ENCODE peak calls at places on chromosomes 3 and 15, in four cellular contexts. G, N, T and M are unnamed samples.

GRCh38 chr15:34773013-34773412 is 18.2 kb upstream of the GJD2 start:
- DNase-seq in G (no peak), N (no peak), T (no peak), M (no peak)

GRCh38 chr3:119990888-119991287 is 103.4 kb downstream of the GSK3B start:
- DNase-seq in G (peak), N (no peak), T (no peak), M (no peak)

GRCh38 chr15:64944961-64945360 is 33.3 kb downstream of the ANKDD1A start:
- DNase-seq in G (no peak), N (no peak), T (no peak), M (no peak)

GRCh38 chr3:134242649-134243637 is 7.7 kb downstream of the RYK start:
- DNase-seq in G (peak), N (no peak), T (no peak), M (no peak)

GRCh38 chr15:46441294-46442062 is 806.6 kb downstream of the SQOR start:
- DNase-seq in G (peak), N (no peak), T (no peak), M (no peak)

GRCh38 chr3:10249833-10250232 is 1.6 kb downstream of the TATDN2 start:
- DNase-seq in G (peak), N (no peak), T (no peak), M (no peak)

GRCh38 chr3:16048435-16049318 is 125.8 kb upstream of the GALNT15 start:
- DNase-seq in G (peak), N (no peak), T (no peak), M (no peak)

GRCh38 chr15:35874260-35874905 is 328.4 kb upstream of the DPH6 start:
- DNase-seq in G (peak), N (no peak), T (no peak), M (no peak)

GRCh38 chr3:123375014-123375940 is 73.6 kb downstream of the ADCY5 start:
- DNase-seq in G (no peak), N (no peak), T (no peak), M (no peak)

GRCh38 chr3:177441813-177442646 is 244.7 kb upstream of the TBL1XR1 start:
- DNase-seq in G (no peak), N (no peak), T (peak), M (no peak)

GRCh38 chr3:122513386-122514122 is 1.2 kb downstream of the KPNA1 start:
- DNase-seq in G (no peak), N (no peak), T (no peak), M (no peak)

GRCh38 chr3:134093906-134094305 is 64.2 kb upstream of the SLCO2A1 start:
- DNase-seq in G (no peak), N (no peak), T (no peak), M (no peak)

GRCh38 chr15:52258461-52258860 is 37.1 kb downstream of the MYO5C start:
- DNase-seq in G (no peak), N (no peak), T (no peak), M (no peak)

GRCh38 chr3:72161870-72162617 is 377.1 kb upstream of the PROK2 start:
- DNase-seq in G (peak), N (no peak), T (no peak), M (no peak)

GRCh38 chr15:29935296-29936020 is 113.2 kb upstream of the TJP1 start:
- DNase-seq in G (no peak), N (no peak), T (no peak), M (peak)

GRCh38 chr3:182244222-182244971 is 532.7 kb downstream of the SOX2 start:
- DNase-seq in G (no peak), N (no peak), T (no peak), M (no peak)

GRCh38 chr3:148955544-148956346 is 35.6 kb upstream of the GYG1 start:
- DNase-seq in G (peak), N (peak), T (no peak), M (no peak)

GRCh38 chr3:14218355-14218754 is 39.7 kb downstream of the LSM3 start:
- DNase-seq in G (no peak), N (no peak), T (no peak), M (no peak)

GRCh38 chr3:14212032-14212431 is 33.4 kb downstream of the LSM3 start:
- DNase-seq in G (no peak), N (no peak), T (no peak), M (no peak)

GRCh38 chr3:14214764-14215163 is 36.1 kb downstream of the LSM3 start:
- DNase-seq in G (no peak), N (no peak), T (no peak), M (no peak)

GRCh38 chr3:14213066-14213774 is 34.6 kb downstream of the LSM3 start:
- DNase-seq in G (no peak), N (no peak), T (no peak), M (no peak)

DNA sequence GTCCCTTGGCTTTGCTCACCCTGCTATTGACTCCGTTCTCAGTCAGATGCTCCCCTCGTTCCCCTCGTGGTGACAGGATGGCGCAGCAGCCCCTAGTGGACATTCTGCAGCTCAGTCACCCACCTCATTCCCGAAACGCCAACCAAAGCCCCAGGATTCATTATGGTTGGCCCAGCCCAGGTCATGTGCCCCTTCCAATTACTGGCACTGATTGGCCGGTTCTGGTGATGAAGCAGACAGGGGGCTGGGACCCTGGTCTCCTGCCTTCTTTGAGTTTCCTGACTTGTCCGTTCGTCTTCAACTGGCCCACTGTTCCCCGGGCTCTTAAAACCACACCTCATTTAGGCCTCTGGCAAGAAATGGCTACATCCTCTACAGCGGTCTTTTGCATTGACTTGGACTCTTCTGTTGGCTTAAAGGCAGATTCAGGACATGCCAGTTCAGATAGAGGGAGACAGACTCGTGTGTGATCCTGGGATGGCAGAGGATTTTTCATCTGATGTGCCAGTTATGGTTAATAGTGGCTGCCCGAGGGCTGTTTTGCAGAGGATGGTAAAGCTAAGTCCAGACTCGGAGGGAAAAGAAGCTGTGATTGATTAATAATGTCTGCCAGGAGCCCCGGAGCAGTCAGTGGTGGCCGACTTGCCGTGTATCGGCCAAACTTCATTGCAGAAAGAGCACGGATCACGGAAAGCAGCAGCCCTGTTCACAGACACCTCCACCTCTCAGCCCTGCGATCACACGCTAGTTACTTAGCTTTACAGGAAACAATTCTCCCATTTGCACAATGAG is 37.8 kb downstream of the LSM3 start:
- DNase-seq in G (peak), N (no peak), T (no peak), M (no peak)
- TF ChIP-seq CTCF in G (peak), N (no peak), T (no peak), M (peak)

DNA sequence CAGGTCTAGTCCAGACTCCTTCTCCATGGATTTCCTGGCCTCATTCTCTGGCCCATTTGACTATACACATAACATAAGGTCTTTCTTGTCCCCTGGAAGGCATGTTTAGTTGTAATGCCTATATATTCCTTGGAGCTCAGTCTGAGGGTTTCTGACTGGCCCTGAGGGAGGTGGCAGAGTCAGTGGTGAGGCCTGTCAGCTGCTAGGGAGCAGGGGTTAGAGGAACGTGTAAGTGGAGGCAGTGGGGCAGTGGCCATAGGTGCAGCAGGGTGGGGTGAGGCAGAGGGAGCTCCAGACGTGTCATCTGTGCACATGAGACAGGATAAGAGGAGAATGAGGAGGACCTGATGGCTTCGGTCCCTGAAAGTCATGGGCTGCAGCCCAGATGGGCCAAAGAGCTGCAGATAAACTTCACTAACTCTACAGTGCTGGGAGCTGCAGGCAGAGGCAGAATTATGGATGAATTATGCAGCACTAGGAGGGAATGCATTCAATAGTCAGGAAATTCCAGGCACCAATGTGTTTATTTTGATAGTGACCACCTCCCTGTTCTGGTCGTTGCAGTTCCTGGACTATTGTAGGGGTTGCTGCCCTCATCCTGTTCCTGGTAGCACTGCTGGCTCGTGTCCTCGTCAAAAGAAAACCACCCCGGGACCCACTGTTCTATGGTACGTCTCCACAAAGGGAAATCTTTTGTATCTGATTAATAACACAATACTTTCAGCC is 5.0 kb downstream of the TM6SF1 start:
- DNase-seq in G (peak), N (no peak), T (no peak), M (no peak)
- TF ChIP-seq CTCF in G (peak), N (no peak), T (no peak), M (no peak)

DNA sequence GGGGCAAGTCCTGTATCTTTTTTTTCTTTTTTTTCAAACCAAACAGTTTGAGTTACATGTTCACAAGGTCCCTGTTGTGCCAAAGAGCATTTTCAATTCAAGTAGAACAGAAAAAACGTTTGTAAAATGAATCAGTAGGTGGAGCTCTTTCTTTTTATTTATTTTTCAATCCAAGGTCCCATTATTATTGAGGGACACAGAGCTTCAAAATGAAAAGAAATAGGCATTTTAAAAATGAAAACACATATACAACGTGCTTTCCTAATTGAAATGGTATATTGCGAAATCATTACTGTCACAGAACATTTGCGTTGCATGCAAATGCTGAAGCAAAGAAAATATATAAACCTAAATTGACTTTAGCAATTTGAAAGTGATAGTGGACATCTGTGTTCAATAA is 711.0 kb downstream of the MECOM start:
- DNase-seq in G (peak), N (no peak), T (no peak), M (no peak)
- TF ChIP-seq CTCF in G (peak), N (no peak), T (no peak), M (peak)

GRCh38 chr3:185460283-185460682 is 38.6 kb downstream of the TMEM41A start:
- DNase-seq in G (no peak), N (no peak), T (no peak), M (no peak)

GRCh38 chr3:185457376-185457775 is 41.5 kb downstream of the TMEM41A start:
- DNase-seq in G (no peak), N (no peak), T (no peak), M (no peak)

GRCh38 chr3:185460719-185461350 is 38.0 kb downstream of the TMEM41A start:
- DNase-seq in G (peak), N (no peak), T (no peak), M (no peak)

DNA sequence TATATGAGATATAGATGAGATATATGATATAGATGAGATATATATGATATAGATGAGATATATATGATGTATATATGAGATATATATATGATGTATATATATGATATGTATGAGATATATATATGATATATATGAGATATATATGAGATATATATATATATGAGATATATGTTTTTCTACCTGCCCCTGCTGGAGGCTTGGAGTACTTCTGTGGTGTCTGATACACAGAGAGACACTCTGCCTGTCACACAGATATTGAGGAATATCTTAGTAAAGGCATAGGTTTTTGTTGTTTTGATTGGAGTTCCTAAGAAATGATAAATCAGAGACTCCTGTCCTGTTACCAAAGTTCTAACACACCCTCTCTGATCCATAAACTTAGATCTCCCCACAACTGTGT is 43.0 kb downstream of the TMEM41A start:
- DNase-seq in G (no peak), N (no peak), T (no peak), M (no peak)
- TF ChIP-seq CTCF in G (no peak), N (no peak), T (no peak), M (peak)

DNA sequence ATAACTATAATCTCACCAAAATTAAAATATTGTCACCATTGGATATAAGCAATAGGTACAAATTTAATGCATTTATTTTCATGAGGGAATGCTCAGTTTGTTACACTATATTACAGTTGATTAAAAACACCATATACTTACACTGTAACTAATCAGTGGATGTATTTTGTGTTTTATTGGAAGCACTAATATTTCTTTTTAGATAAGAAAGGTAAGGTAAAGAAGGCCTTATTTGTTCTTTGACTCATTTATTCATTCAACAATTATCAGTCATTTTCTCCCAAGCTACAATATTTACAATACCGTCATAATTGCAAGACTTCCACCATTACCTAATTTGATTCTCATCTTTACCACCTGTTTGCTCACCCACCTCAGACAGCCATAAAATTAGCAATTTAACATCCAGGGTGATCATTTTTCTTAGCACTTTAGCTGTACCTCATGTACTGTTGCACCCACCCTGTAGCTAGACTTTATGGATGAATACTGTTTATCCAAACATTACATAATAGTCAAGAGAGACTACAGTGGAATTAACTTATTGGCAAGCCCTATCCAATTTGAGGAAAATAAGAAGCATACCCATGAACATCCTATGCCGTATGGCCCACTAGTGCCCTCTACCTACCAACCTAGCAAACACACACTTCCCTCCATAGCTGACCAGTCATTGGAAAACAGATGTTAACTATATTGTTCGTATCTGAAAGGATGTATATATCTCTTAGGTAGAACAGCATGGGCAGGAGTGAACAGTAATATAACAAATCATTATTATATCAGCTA is 229.6 kb downstream of the BBX start:
- DNase-seq in G (peak), N (no peak), T (no peak), M (no peak)
- TF ChIP-seq CTCF in G (peak), N (no peak), T (no peak), M (peak)

GRCh38 chr3:36837089-36837488 is 72.7 kb upstream of the DCLK3 start:
- DNase-seq in G (no peak), N (no peak), T (no peak), M (no peak)
- TF ChIP-seq CTCF in G (peak), N (no peak), T (no peak), M (no peak)

DNA sequence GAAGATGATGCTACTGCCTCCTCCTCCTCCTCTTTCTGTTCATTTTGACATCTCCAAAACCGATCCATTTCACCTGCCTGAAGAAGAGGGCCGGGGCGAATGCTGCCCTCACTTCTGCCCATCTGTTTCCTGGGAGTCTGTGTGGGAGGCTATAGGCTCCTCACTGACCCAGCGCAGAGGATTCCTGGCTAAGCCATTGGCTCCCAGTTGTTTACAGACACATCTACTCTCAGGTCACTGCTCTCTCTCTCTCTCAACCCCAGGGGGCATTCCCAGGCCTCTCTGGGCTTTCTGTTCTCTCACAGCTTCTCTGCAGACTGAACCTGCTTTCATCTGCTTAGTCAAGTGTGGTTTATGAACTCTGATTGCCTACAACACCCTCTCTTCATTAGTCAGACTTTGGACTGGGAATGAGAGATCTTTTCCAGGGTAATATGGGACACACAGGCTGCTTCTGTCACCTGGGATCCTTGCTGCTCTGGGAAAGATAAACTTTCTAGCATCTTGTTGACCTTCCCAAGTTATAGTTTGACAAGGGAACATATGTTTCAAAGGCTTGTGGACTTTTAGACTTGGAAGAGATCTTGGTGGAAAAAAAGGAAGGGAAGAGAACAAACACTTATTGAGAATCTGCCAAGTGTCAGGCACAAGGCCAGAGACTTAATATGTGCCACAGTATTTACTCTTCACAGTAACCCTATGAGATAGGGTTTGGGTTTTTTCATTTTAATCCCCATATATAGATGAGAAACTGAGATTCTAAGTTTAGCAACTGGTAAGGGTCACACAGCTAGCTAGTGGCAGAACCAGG is 30.2 kb upstream of the USP3 start:
- DNase-seq in G (peak), N (no peak), T (peak), M (no peak)
- TF ChIP-seq CTCF in G (no peak), N (no peak), T (no peak), M (no peak)

GRCh38 chr3:14206548-14207177 is 28.0 kb downstream of the LSM3 start:
- DNase-seq in G (no peak), N (no peak), T (no peak), M (no peak)
- TF ChIP-seq CTCF in G (no peak), N (no peak), T (no peak), M (no peak)